ENCODE peak calls at places on chromosomes 11 and 22, in seven cellular contexts. One of them, this sample, is unnamed.

GRCh38 chr11:46465683-46466082 is 74.1 kb upstream of the CHRM4 start:
- DNase-seq in trophoblast cell: no peak
- DNase-seq in fibroblast of the conjunctiva: no peak
- DNase-seq in activated CD4-positive, alpha-beta T cell treated with anti-CD3 and anti-CD28 coated beads, Interleukin-2, amount 10 ng/mL, durations not matched to agents 24 days and 14 days: no peak
- DNase-seq in stimulated activated CD8-positive, alpha-beta memory T cell treated with anti-CD3 and anti-CD28 coated beads, Interleukin-4, amount 100 ng/mL, for 24 hours: no peak
- DNase-seq in GM12865: no peak
- DNase-seq in IMR-90: no peak
- DNase-seq in this sample: no peak

GRCh38 chr22:50016988-50017700 is 4.6 kb upstream of the IL17REL start:
- DNase-seq in IMR-90: no peak
- DNase-seq in fibroblast of the conjunctiva: no peak
- DNase-seq in activated CD4-positive, alpha-beta T cell treated with anti-CD3 and anti-CD28 coated beads, Interleukin-2, amount 10 ng/mL, durations not matched to agents 24 days and 14 days: no peak
- DNase-seq in GM12865: peak; percentile 72
- DNase-seq in trophoblast cell: no peak
- DNase-seq in stimulated activated CD8-positive, alpha-beta memory T cell treated with anti-CD3 and anti-CD28 coated beads, Interleukin-4, amount 100 ng/mL, for 24 hours: peak; percentile 81
- DNase-seq in this sample: peak; percentile 88

GRCh38 chr11:116603783-116604323 is 168.9 kb downstream of the BUD13 start:
- DNase-seq in GM12865: no peak
- DNase-seq in fibroblast of the conjunctiva: no peak
- DNase-seq in trophoblast cell: no peak
- DNase-seq in stimulated activated CD8-positive, alpha-beta memory T cell treated with anti-CD3 and anti-CD28 coated beads, Interleukin-4, amount 100 ng/mL, for 24 hours: no peak
- DNase-seq in IMR-90: no peak
- DNase-seq in activated CD4-positive, alpha-beta T cell treated with anti-CD3 and anti-CD28 coated beads, Interleukin-2, amount 10 ng/mL, durations not matched to agents 24 days and 14 days: no peak
- DNase-seq in this sample: no peak

GRCh38 chr11:72191961-72192381 is at the start of gene FOLR1:
- DNase-seq in GM12865: no peak
- DNase-seq in fibroblast of the conjunctiva: no peak
- DNase-seq in trophoblast cell: peak; percentile 52
- DNase-seq in activated CD4-positive, alpha-beta T cell treated with anti-CD3 and anti-CD28 coated beads, Interleukin-2, amount 10 ng/mL, durations not matched to agents 24 days and 14 days: no peak
- DNase-seq in stimulated activated CD8-positive, alpha-beta memory T cell treated with anti-CD3 and anti-CD28 coated beads, Interleukin-4, amount 100 ng/mL, for 24 hours: no peak
- DNase-seq in IMR-90: no peak
- DNase-seq in this sample: no peak

GRCh38 chr11:60771879-60772525 is 13.1 kb upstream of the MS4A10 start:
- DNase-seq in activated CD4-positive, alpha-beta T cell treated with anti-CD3 and anti-CD28 coated beads, Interleukin-2, amount 10 ng/mL, durations not matched to agents 24 days and 14 days: no peak
- DNase-seq in trophoblast cell: no peak
- DNase-seq in IMR-90: peak; percentile 4
- DNase-seq in GM12865: peak; percentile 73
- DNase-seq in fibroblast of the conjunctiva: no peak
- DNase-seq in stimulated activated CD8-positive, alpha-beta memory T cell treated with anti-CD3 and anti-CD28 coated beads, Interleukin-4, amount 100 ng/mL, for 24 hours: no peak
- DNase-seq in this sample: no peak

GRCh38 chr11:1073261-1073724 is 1.4 kb upstream of the MUC2 start:
- DNase-seq in stimulated activated CD8-positive, alpha-beta memory T cell treated with anti-CD3 and anti-CD28 coated beads, Interleukin-4, amount 100 ng/mL, for 24 hours: no peak
- DNase-seq in trophoblast cell: no peak
- DNase-seq in IMR-90: peak; percentile 46
- DNase-seq in GM12865: no peak
- DNase-seq in fibroblast of the conjunctiva: no peak
- DNase-seq in activated CD4-positive, alpha-beta T cell treated with anti-CD3 and anti-CD28 coated beads, Interleukin-2, amount 10 ng/mL, durations not matched to agents 24 days and 14 days: no peak
- DNase-seq in this sample: no peak

GRCh38 chr11:44865866-44866272 is 84.8 kb downstream of the TP53I11 start:
- DNase-seq in GM12865: no peak
- DNase-seq in stimulated activated CD8-positive, alpha-beta memory T cell treated with anti-CD3 and anti-CD28 coated beads, Interleukin-4, amount 100 ng/mL, for 24 hours: no peak
- DNase-seq in trophoblast cell: no peak
- DNase-seq in fibroblast of the conjunctiva: no peak
- DNase-seq in IMR-90: no peak
- DNase-seq in activated CD4-positive, alpha-beta T cell treated with anti-CD3 and anti-CD28 coated beads, Interleukin-2, amount 10 ng/mL, durations not matched to agents 24 days and 14 days: no peak
- DNase-seq in this sample: no peak

GRCh38 chr11:201936-202335 is 5.3 kb downstream of the BET1L start:
- DNase-seq in stimulated activated CD8-positive, alpha-beta memory T cell treated with anti-CD3 and anti-CD28 coated beads, Interleukin-4, amount 100 ng/mL, for 24 hours: no peak
- DNase-seq in IMR-90: no peak
- DNase-seq in GM12865: no peak
- DNase-seq in fibroblast of the conjunctiva: no peak
- DNase-seq in activated CD4-positive, alpha-beta T cell treated with anti-CD3 and anti-CD28 coated beads, Interleukin-2, amount 10 ng/mL, durations not matched to agents 24 days and 14 days: no peak
- DNase-seq in trophoblast cell: no peak
- DNase-seq in this sample: no peak

GRCh38 chr11:85313741-85314140 is 313.4 kb downstream of the DLG2 start:
- DNase-seq in trophoblast cell: no peak
- DNase-seq in fibroblast of the conjunctiva: no peak
- DNase-seq in IMR-90: no peak
- DNase-seq in stimulated activated CD8-positive, alpha-beta memory T cell treated with anti-CD3 and anti-CD28 coated beads, Interleukin-4, amount 100 ng/mL, for 24 hours: no peak
- DNase-seq in GM12865: no peak
- DNase-seq in activated CD4-positive, alpha-beta T cell treated with anti-CD3 and anti-CD28 coated beads, Interleukin-2, amount 10 ng/mL, durations not matched to agents 24 days and 14 days: no peak
- DNase-seq in this sample: no peak

GRCh38 chr22:39960791-39961746 is 872 bp downstream of the TMA7B start:
- DNase-seq in trophoblast cell: peak; percentile 23
- DNase-seq in GM12865: peak; percentile 97
- DNase-seq in fibroblast of the conjunctiva: peak; percentile 16
- DNase-seq in stimulated activated CD8-positive, alpha-beta memory T cell treated with anti-CD3 and anti-CD28 coated beads, Interleukin-4, amount 100 ng/mL, for 24 hours: peak; percentile 60
- DNase-seq in IMR-90: peak; percentile 98
- DNase-seq in activated CD4-positive, alpha-beta T cell treated with anti-CD3 and anti-CD28 coated beads, Interleukin-2, amount 10 ng/mL, durations not matched to agents 24 days and 14 days: peak; percentile 90
- DNase-seq in this sample: peak; percentile 79

GRCh38 chr11:46381046-46381835 is at the start of gene MDK:
- DNase-seq in fibroblast of the conjunctiva: no peak
- DNase-seq in IMR-90: no peak
- DNase-seq in activated CD4-positive, alpha-beta T cell treated with anti-CD3 and anti-CD28 coated beads, Interleukin-2, amount 10 ng/mL, durations not matched to agents 24 days and 14 days: peak; percentile 70
- DNase-seq in stimulated activated CD8-positive, alpha-beta memory T cell treated with anti-CD3 and anti-CD28 coated beads, Interleukin-4, amount 100 ng/mL, for 24 hours: no peak
- DNase-seq in GM12865: no peak
- DNase-seq in trophoblast cell: peak; percentile 49
- DNase-seq in this sample: peak; percentile 48

GRCh38 chr11:120229451-120230424 is 10.2 kb upstream of the POU2F3 start:
- DNase-seq in GM12865: peak; percentile 33
- DNase-seq in trophoblast cell: peak; percentile 59
- DNase-seq in fibroblast of the conjunctiva: no peak
- DNase-seq in activated CD4-positive, alpha-beta T cell treated with anti-CD3 and anti-CD28 coated beads, Interleukin-2, amount 10 ng/mL, durations not matched to agents 24 days and 14 days: peak; percentile 70
- DNase-seq in stimulated activated CD8-positive, alpha-beta memory T cell treated with anti-CD3 and anti-CD28 coated beads, Interleukin-4, amount 100 ng/mL, for 24 hours: no peak
- DNase-seq in IMR-90: peak; percentile 29
- DNase-seq in this sample: peak; percentile 52

GRCh38 chr22:29219881-29220670 is 14.4 kb downstream of the EMID1 start:
- DNase-seq in IMR-90: no peak
- DNase-seq in GM12865: no peak
- DNase-seq in activated CD4-positive, alpha-beta T cell treated with anti-CD3 and anti-CD28 coated beads, Interleukin-2, amount 10 ng/mL, durations not matched to agents 24 days and 14 days: no peak
- DNase-seq in fibroblast of the conjunctiva: no peak
- DNase-seq in stimulated activated CD8-positive, alpha-beta memory T cell treated with anti-CD3 and anti-CD28 coated beads, Interleukin-4, amount 100 ng/mL, for 24 hours: no peak
- DNase-seq in trophoblast cell: no peak
- DNase-seq in this sample: no peak

GRCh38 chr11:47177229-47177845 is 658 bp upstream of the ARFGAP2 start:
- DNase-seq in stimulated activated CD8-positive, alpha-beta memory T cell treated with anti-CD3 and anti-CD28 coated beads, Interleukin-4, amount 100 ng/mL, for 24 hours: peak; percentile 46
- DNase-seq in fibroblast of the conjunctiva: peak; percentile 72
- DNase-seq in IMR-90: peak; percentile 74
- DNase-seq in activated CD4-positive, alpha-beta T cell treated with anti-CD3 and anti-CD28 coated beads, Interleukin-2, amount 10 ng/mL, durations not matched to agents 24 days and 14 days: peak; percentile 91
- DNase-seq in GM12865: peak; percentile 89
- DNase-seq in trophoblast cell: peak; percentile 69
- DNase-seq in this sample: peak; percentile 84

GRCh38 chr11:114250993-114251796 is 45.0 kb upstream of the NNMT start:
- DNase-seq in stimulated activated CD8-positive, alpha-beta memory T cell treated with anti-CD3 and anti-CD28 coated beads, Interleukin-4, amount 100 ng/mL, for 24 hours: no peak
- DNase-seq in IMR-90: no peak
- DNase-seq in activated CD4-positive, alpha-beta T cell treated with anti-CD3 and anti-CD28 coated beads, Interleukin-2, amount 10 ng/mL, durations not matched to agents 24 days and 14 days: no peak
- DNase-seq in GM12865: no peak
- DNase-seq in fibroblast of the conjunctiva: no peak
- DNase-seq in trophoblast cell: no peak
- DNase-seq in this sample: no peak

GRCh38 chr11:14082338-14082737 is 119.8 kb downstream of the SPON1 start:
- DNase-seq in activated CD4-positive, alpha-beta T cell treated with anti-CD3 and anti-CD28 coated beads, Interleukin-2, amount 10 ng/mL, durations not matched to agents 24 days and 14 days: no peak
- DNase-seq in GM12865: no peak
- DNase-seq in trophoblast cell: no peak
- DNase-seq in fibroblast of the conjunctiva: no peak
- DNase-seq in stimulated activated CD8-positive, alpha-beta memory T cell treated with anti-CD3 and anti-CD28 coated beads, Interleukin-4, amount 100 ng/mL, for 24 hours: no peak
- DNase-seq in IMR-90: no peak
- DNase-seq in this sample: no peak